ENCODE peak calls at places on chromosomes 16 and 17, in seven cellular contexts. N, Z, C, K, M, O and H are unnamed samples.

GRCh38 chr16:48576927-48577326 is 33.1 kb downstream of the N4BP1 start:
- DNase-seq in Z (no peak), K (no peak), M (no peak), O (no peak), N (no peak), C (no peak), H (no peak)

GRCh38 chr17:44820631-44821196 is 9.4 kb downstream of the GJC1 start:
- DNase-seq in K (peak; percentile 45), N (no peak), M (no peak), Z (no peak), O (no peak), C (no peak), H (no peak)

GRCh38 chr17:49987681-49988441 is 7.2 kb downstream of the DLX3 start:
- DNase-seq in Z (peak; percentile 51), N (no peak), C (no peak), K (no peak), O (no peak), M (no peak), H (no peak)

GRCh38 chr16:19094542-19095365 is 19.0 kb upstream of the ITPRIPL2 start:
- DNase-seq in K (no peak), C (peak; percentile 41), Z (no peak), N (peak; percentile 76), M (no peak), O (no peak), H (no peak)

GRCh38 chr16:27698266-27698665 is 148.3 kb downstream of the KATNIP start:
- DNase-seq in O (no peak), K (no peak), Z (peak; percentile 95), M (peak; percentile 60), N (no peak), C (no peak), H (peak; percentile 69)

GRCh38 chr17:68161644-68162428 is 86.0 kb upstream of the AMZ2 start:
- DNase-seq in M (no peak), C (no peak), K (no peak), N (no peak), Z (no peak), O (no peak), H (no peak)

GRCh38 chr17:48175692-48176450 is 68.3 kb downstream of the SNX11 start:
- DNase-seq in Z (no peak), C (no peak), M (no peak), K (no peak), O (no peak), N (no peak), H (no peak)

GRCh38 chr16:68617735-68618134 is 27.4 kb upstream of the CDH3 start:
- DNase-seq in K (no peak), O (no peak), N (no peak), C (no peak), Z (no peak), M (no peak), H (no peak)

GRCh38 chr17:77884019-77884418 is 74.5 kb upstream of the TNRC6C start:
- DNase-seq in K (no peak), Z (no peak), C (no peak), O (peak; percentile 46), N (no peak), M (peak; percentile 73), H (no peak)

GRCh38 chr17:45934044-45934979 is 40.0 kb downstream of the MAPT start:
- DNase-seq in C (no peak), N (no peak), K (no peak), Z (no peak), O (no peak), M (no peak), H (no peak)

GRCh38 chr17:83069931-83070374 is 9.5 kb upstream of the METRNL start:
- DNase-seq in M (no peak), N (no peak), C (no peak), Z (no peak), O (peak; percentile 44), K (no peak), H (no peak)

GRCh38 chr17:62625870-62626200 is 1.6 kb upstream of the MRC2 start:
- DNase-seq in O (no peak), C (no peak), K (no peak), N (no peak), M (no peak), Z (no peak), H (no peak)

GRCh38 chr17:79192503-79193500 is 118.2 kb downstream of the ENGASE start:
- DNase-seq in O (no peak), K (no peak), C (no peak), Z (peak; percentile 91), M (peak; percentile 90), N (peak; percentile 10), H (peak; percentile 89)

GRCh38 chr17:41655611-41656111 is 31.3 kb upstream of the KRT17 start:
- DNase-seq in K (no peak), N (no peak), Z (peak; percentile 71), O (peak; percentile 92), M (peak; percentile 34), C (peak; percentile 92), H (no peak)

GRCh38 chr17:80478487-80479245 is 2.3 kb upstream of the NPTX1 start:
- DNase-seq in C (no peak), M (no peak), K (no peak), Z (no peak), N (no peak), O (no peak), H (no peak)

GRCh38 chr17:77894126-77894956 is 64.2 kb upstream of the TNRC6C start:
- DNase-seq in N (no peak), C (no peak), Z (no peak), O (no peak), M (no peak), K (no peak), H (no peak)

GRCh38 chr17:44473367-44473766 is 29.8 kb downstream of the GPATCH8 start:
- DNase-seq in K (no peak), C (no peak), M (no peak), O (no peak), N (no peak), Z (no peak), H (no peak)

GRCh38 chr16:85709766-85710423 is 21.1 kb upstream of the GINS2 start:
- DNase-seq in Z (no peak), M (no peak), K (no peak), C (no peak), O (no peak), N (no peak), H (no peak)

GRCh38 chr17:73663614-73664013 is 19.4 kb upstream of the SDK2 start:
- DNase-seq in M (no peak), N (no peak), O (no peak), C (no peak), K (no peak), Z (no peak), H (no peak)

GRCh38 chr16:27819881-27820610 is 243.5 kb downstream of the GSG1L start:
- DNase-seq in O (no peak), M (no peak), Z (no peak), N (no peak), K (no peak), C (no peak), H (no peak)

GRCh38 chr16:71473891-71474290 is 11.8 kb upstream of the ZNF23 start:
- DNase-seq in C (no peak), Z (no peak), M (no peak), O (no peak), N (no peak), K (no peak), H (no peak)

GRCh38 chr17:81200695-81201580 is 21.8 kb downstream of the CEP131 start:
- DNase-seq in M (peak; percentile 78), N (peak; percentile 64), O (peak; percentile 63), C (peak; percentile 79), K (peak; percentile 44), Z (no peak), H (peak; percentile 71)

GRCh38 chr16:87917503-87917902 is 18.8 kb downstream of the CA5A start:
- DNase-seq in K (no peak), N (no peak), Z (no peak), O (no peak), M (no peak), C (no peak), H (no peak)

GRCh38 chr16:1532081-1532760 is 1.2 kb upstream of the TMEM204 start:
- DNase-seq in M (no peak), N (no peak), Z (no peak), O (no peak), C (peak; percentile 51), K (no peak), H (no peak)

GRCh38 chr16:1535391-1536291 is 2.2 kb downstream of the TMEM204 start:
- DNase-seq in O (no peak), C (no peak), K (no peak), N (no peak), M (no peak), Z (no peak), H (no peak)

GRCh38 chr16:1533443-1533951 is at the start of gene TMEM204:
- DNase-seq in M (no peak), C (peak; percentile 38), K (peak; percentile 53), Z (no peak), N (peak; percentile 43), O (no peak), H (peak; percentile 69)

GRCh38 chr16:1532771-1533170 is 695 bp upstream of the TMEM204 start:
- DNase-seq in M (no peak), C (no peak), Z (no peak), N (no peak), K (no peak), O (no peak), H (no peak)

GRCh38 chr16:1534021-1535020 is 855 bp downstream of the TMEM204 start:
- DNase-seq in M (no peak), O (no peak), Z (no peak), K (no peak), C (no peak), N (no peak), H (no peak)
- TF ChIP-seq CTCF in M (no peak), O (no peak), Z (no peak), K (no peak), C (no peak), N (no peak), H (no peak)

GRCh38 chr16:56332464-56333079 is 92.8 kb downstream of the AMFR start:
- DNase-seq in K (no peak), N (peak; percentile 29), Z (peak; percentile 66), O (no peak), C (peak; percentile 68), M (peak; percentile 82), H (peak; percentile 52)
- TF ChIP-seq CTCF in K (peak; percentile 53), N (peak; percentile 9), Z (peak; percentile 59), O (peak; percentile 24), C (peak; percentile 5), M (peak; percentile 47), H (no peak)

DNA sequence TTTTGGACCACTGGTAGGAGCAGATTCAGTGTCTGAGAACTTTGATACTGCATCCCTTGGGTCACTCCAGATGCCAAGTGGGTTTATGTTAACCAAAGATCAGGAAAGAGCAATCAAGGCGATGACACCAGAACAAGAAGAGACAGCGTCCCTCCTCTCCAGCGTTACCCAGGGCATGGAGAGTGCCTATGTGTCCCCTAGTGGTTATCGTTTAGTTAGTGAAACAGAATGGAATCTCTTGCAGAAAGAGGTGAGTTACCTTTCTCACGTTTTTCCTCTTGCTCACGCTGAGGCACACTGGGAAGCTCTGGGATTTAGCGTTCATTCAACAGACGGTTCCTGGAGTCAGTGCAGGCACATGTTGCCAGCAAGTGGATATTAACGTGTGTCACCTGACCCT is 58.0 kb downstream of the NUP88 start:
- DNase-seq in K (no peak), Z (no peak), N (no peak), O (no peak), C (no peak), M (no peak), H (no peak)
- TF ChIP-seq CTCF in K (no peak), Z (no peak), N (no peak), O (no peak), C (no peak), M (no peak), H (no peak)

DNA sequence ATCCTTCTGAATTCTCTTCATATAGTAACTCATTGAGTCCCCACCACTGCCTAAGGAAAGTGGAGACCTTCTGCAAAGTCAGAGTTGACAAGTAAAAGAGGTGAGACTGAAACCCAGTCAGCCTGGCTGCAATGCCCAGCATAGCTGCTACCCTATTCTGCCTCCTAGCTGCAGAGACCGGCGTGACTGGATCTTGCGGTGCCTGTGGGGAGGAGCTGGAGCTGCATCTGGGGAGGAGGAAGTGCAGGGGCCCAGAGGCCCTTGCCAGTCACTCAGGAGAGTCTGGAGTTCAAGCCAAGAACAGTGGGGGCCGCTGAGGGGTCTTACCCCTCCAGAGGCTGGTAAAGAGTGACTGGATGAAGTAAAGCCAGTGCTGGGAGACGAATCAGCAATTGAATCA is 35.0 kb upstream of the ZNF423 start:
- DNase-seq in K (no peak), Z (peak; percentile 84), N (peak; percentile 44), O (no peak), C (no peak), M (peak; percentile 51), H (peak; percentile 57)
- TF ChIP-seq CTCF in K (peak; percentile 3), Z (peak; percentile 92), N (peak; percentile 32), O (no peak), C (no peak), M (peak; percentile 44), H (peak; percentile 42)